ENCODE peak calls at places on chromosomes 16 and 17, in seven cellular contexts. H is CD4-positive, alpha-beta T cell; W is AG09319; F is heart right ventricle; P is psoas muscle; E is neural progenitor cell; M is DND-41. X is an unnamed sample.

GRCh38 chr16:68981971-68982370 is 123.5 kb upstream of the HAS3 start:
- DNase-seq in H (no peak), W (no peak), F (no peak), P (no peak), E (no peak), M (no peak), X (no peak)

GRCh38 chr17:66939461-66940114 is 24.9 kb upstream of the CACNG4 start:
- DNase-seq in H (no peak), W (no peak), F (no peak), P (no peak), E (no peak), M (no peak), X (no peak)

GRCh38 chr17:69597898-69598692 is 183.6 kb downstream of the MAP2K6 start:
- DNase-seq in H (no peak), W (no peak), F (no peak), P (no peak), E (no peak), M (no peak), X (no peak)

GRCh38 chr17:28712705-28713415 is 1.2 kb upstream of the PROCA1 start:
- DNase-seq in H (no peak), W (no peak), F (no peak), P (no peak), E (no peak), M (no peak), X (no peak)

GRCh38 chr16:13510425-13511151 is 409.4 kb upstream of the ERCC4 start:
- DNase-seq in H (no peak), W (no peak), F (no peak), P (no peak), E (peak), M (no peak), X (no peak)

GRCh38 chr16:90020838-90021382 is 1.7 kb upstream of the DBNDD1 start:
- DNase-seq in H (no peak), W (no peak), F (no peak), P (no peak), E (no peak), M (no peak), X (no peak)

GRCh38 chr16:46932802-46933201 is 40.7 kb downstream of the DNAJA2 start:
- DNase-seq in H (no peak), W (no peak), F (no peak), P (no peak), E (no peak), M (no peak), X (no peak)

GRCh38 chr16:19077879-19078278 is 10.5 kb downstream of the COQ7 start:
- DNase-seq in H (no peak), W (no peak), F (no peak), P (no peak), E (no peak), M (no peak), X (no peak)

GRCh38 chr17:16991349-16992009 is 19.6 kb upstream of the TNFRSF13B start:
- DNase-seq in H (peak), W (peak), F (peak), P (peak), E (peak), M (peak), X (peak)

GRCh38 chr16:9050102-9050830 is 41.2 kb upstream of the HAPSTR1 start:
- DNase-seq in H (no peak), W (no peak), F (no peak), P (no peak), E (peak), M (peak), X (no peak)

GRCh38 chr17:62656446-62656845 is 29.0 kb downstream of the MRC2 start:
- DNase-seq in H (no peak), W (no peak), F (no peak), P (no peak), E (no peak), M (no peak), X (no peak)

GRCh38 chr16:14502932-14503741 is 126.9 kb downstream of the PARN start:
- DNase-seq in H (no peak), W (no peak), F (no peak), P (no peak), E (no peak), M (no peak), X (no peak)

GRCh38 chr16:89325861-89326471 is 108.5 kb downstream of the ZNF778 start:
- DNase-seq in H (no peak), W (peak), F (no peak), P (no peak), E (no peak), M (no peak), X (no peak)

DNA sequence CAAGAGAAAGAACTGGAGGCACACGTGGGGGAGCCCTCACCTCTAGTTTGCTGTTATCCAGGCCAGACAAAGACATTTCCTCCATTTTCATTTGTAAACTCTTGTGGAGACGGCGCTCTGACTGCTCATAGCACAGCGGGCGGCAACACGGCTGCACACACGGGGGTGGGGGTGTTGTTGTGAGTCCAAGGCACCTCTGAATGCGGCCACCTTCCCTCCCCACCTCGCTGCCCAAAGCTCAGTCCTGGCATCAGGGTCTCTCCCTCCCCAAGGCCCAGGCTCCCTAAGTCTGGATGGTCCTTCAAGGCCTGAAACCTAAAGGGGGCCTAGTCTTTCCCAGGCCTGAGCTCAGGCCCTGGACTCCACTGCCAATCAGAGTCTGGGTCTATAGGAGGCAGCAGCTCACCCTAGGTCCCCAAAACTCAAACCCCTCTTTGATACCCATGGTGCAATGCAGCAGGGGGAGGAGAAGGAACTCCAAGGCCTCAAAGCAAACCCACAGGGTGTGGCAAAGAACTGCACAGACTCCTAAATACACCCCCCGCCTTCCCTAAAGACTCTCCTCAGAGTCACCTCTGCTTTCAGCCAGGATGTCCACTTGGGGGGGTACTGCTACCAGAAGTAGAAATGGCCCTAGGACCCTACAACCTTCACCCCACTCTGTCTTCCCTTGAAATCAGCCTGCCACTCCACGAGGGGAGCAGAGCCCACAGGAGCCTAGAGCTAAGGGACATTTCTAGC is 1.5 kb downstream of the ATXN7L3 start:
- DNase-seq in H (peak), W (no peak), F (no peak), P (no peak), E (peak), M (peak), X (no peak)
- TF ChIP-seq CTCF in H (no peak), W (peak), F (no peak), P (no peak), E (no peak), M (peak), X (no peak)

DNA sequence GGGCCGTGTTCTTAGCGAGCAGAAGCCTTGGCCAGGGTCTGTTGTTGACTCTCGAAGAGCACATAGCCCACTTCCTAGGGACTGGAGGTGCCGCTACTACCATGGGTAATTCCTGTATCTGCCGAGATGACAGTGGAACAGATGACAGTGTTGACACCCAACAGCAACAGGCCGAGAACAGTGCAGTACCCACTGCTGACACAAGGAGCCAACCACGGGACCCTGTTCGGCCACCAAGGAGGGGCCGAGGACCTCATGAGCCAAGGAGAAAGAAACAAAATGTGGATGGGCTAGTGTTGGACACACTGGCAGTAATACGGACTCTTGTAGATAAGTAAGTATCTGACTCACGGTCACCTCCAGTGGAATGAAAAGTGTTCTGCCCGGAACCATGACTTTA is 18.5 kb downstream of the RSPRY1 start:
- DNase-seq in H (no peak), W (no peak), F (no peak), P (no peak), E (peak), M (no peak), X (no peak)
- TF ChIP-seq CTCF in H (no peak), W (no peak), F (no peak), P (no peak), E (peak), M (no peak), X (no peak)

DNA sequence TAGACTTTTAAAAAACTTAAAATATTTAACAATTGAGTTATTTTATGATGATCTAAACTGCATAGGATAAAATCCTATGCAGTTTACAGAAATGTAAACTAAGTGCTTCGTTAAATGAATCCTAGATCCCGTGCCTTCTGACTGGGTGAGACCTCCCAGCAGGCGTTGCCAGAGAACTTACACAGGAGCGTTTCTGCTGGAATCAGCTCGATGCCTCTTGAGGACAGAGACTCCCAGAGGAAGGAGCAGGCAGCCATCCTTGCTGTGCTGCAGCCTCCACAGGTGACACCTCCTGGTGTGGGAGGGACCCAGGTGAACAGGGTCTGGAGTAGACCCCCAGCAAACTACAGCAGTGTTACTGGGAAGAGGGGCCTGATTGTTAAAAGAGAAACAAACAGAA is 160.4 kb downstream of the WWOX start:
- DNase-seq in H (no peak), W (no peak), F (no peak), P (no peak), E (peak), M (no peak), X (no peak)
- TF ChIP-seq CTCF in H (no peak), W (no peak), F (no peak), P (no peak), E (no peak), M (no peak), X (no peak)

GRCh38 chr17:44775136-44775837 is 16.5 kb downstream of the ADAM11 start:
- DNase-seq in H (peak), W (peak), F (peak), P (peak), E (peak), M (peak), X (peak)
- TF ChIP-seq CTCF in H (peak), W (no peak), F (peak), P (no peak), E (no peak), M (no peak), X (no peak)

GRCh38 chr17:42979511-42980273 is at the start of gene PTGES3L:
- DNase-seq in H (no peak), W (no peak), F (peak), P (peak), E (peak), M (peak), X (no peak)

GRCh38 chr17:42982266-42982665 is 1.9 kb downstream of the RUNDC1 start:
- DNase-seq in H (no peak), W (no peak), F (no peak), P (no peak), E (no peak), M (no peak), X (no peak)

GRCh38 chr17:42984486-42984885 is 4.1 kb downstream of the RUNDC1 start:
- DNase-seq in H (no peak), W (no peak), F (no peak), P (no peak), E (no peak), M (no peak), X (no peak)

GRCh38 chr17:42980274-42980765 is at the start of gene RUNDC1:
- DNase-seq in H (peak), W (peak), F (peak), P (peak), E (peak), M (peak), X (peak)

GRCh38 chr17:42980766-42981397 is 517 bp downstream of the RUNDC1 start:
- DNase-seq in H (peak), W (no peak), F (peak), P (peak), E (peak), M (peak), X (no peak)
- TF ChIP-seq CTCF in H (no peak), W (no peak), F (no peak), P (peak), E (peak), M (peak), X (no peak)

GRCh38 chr17:38485146-38485468 is 56.8 kb downstream of the ARHGAP23 start:
- DNase-seq in H (no peak), W (no peak), F (no peak), P (no peak), E (no peak), M (no peak), X (no peak)
- TF ChIP-seq CTCF in H (no peak), W (no peak), F (no peak), P (no peak), E (no peak), M (no peak), X (no peak)

DNA sequence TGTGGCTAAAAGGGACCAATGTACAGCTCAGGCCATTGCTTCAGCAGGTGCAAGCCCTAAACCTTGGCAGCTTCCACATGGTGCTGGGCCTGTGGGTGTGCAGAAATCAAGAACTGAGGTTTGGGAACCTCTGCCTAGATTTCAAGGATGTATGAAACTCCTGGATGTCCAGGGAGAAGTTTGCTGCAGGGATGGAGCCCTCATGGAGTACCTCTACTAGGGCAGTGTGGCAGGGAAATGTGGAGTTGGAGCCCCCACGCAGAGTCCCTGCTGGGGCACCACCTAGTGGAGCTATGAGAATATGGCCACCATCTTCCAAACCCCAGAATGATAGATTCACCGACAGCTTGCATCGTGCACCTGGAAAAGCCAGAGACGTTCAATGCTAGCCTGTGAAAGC is 13.0 kb downstream of the EFCAB5 start:
- DNase-seq in H (no peak), W (no peak), F (no peak), P (no peak), E (no peak), M (no peak), X (no peak)
- TF ChIP-seq CTCF in H (no peak), W (peak), F (no peak), P (no peak), E (no peak), M (peak), X (no peak)

DNA sequence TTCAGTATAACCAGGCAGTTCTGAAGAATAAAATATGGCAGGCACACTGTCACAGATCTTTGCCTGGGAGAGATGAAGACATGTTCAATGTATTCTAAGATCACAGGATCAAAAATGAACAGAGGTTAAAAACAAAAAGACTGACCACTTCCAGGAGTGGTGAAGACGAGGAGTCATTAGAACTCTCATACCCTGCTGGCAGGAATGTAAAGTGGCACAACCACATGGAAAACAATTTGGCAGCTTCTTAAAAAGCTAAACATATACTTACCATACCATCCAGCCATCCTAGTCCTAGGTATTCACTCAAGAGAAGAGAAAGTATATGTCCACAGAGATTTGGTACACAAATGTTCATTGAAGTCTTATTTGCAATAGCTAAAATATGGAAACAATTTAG is 406.3 kb downstream of the NPIPA8 start:
- DNase-seq in H (no peak), W (no peak), F (no peak), P (no peak), E (no peak), M (no peak), X (no peak)
- TF ChIP-seq CTCF in H (no peak), W (no peak), F (no peak), P (no peak), E (peak), M (no peak), X (no peak)

X was measured in activated B cell treated with CpG ODN at 0.5 μM for 24 hours.